ENCODE peak calls at places on chromosomes 11 and 22, in eight cellular contexts. U is adrenal gland, P is ovary, G is stomach, D is A549, T is thyroid gland, K is H54, A is right lobe of liver. N is an unnamed sample.

GRCh38 chr22:50485221-50486131 is 1.2 kb upstream of the MIOX start:
- DNase-seq in U (peak; percentile 43), P (no peak), G (peak; percentile 86), D (no peak), T (peak; percentile 89), K (no peak), A (peak; percentile 80), N (peak; percentile 53)

GRCh38 chr11:71281901-71282300 is 29.5 kb upstream of the SHANK2 start:
- DNase-seq in U (no peak), P (no peak), G (peak; percentile 24), D (no peak), T (no peak), K (no peak), A (no peak), N (no peak)

GRCh38 chr11:17314232-17314547 is 37.4 kb upstream of the NCR3LG1 start:
- DNase-seq in U (no peak), P (no peak), G (no peak), D (no peak), T (no peak), K (peak; percentile 26), A (no peak), N (no peak)

GRCh38 chr11:100445231-100445735 is 241.8 kb upstream of the ARHGAP42 start:
- DNase-seq in U (peak; percentile 30), P (no peak), G (peak; percentile 62), D (no peak), T (peak; percentile 65), K (no peak), A (no peak), N (peak; percentile 40)

GRCh38 chr11:47325271-47326041 is 27.0 kb downstream of the MYBPC3 start:
- DNase-seq in U (peak; percentile 49), P (no peak), G (peak; percentile 78), D (no peak), T (no peak), K (no peak), A (no peak), N (peak; percentile 65)

GRCh38 chr22:29816539-29816938 is 21.5 kb downstream of the ASCC2 start:
- DNase-seq in U (no peak), P (no peak), G (no peak), D (no peak), T (no peak), K (no peak), A (no peak), N (no peak)

GRCh38 chr22:42313804-42314581 is 43.5 kb upstream of the TCF20 start:
- DNase-seq in U (peak; percentile 31), P (no peak), G (peak; percentile 79), D (peak; percentile 13), T (peak; percentile 86), K (peak; percentile 55), A (peak; percentile 70), N (no peak)

GRCh38 chr11:19080579-19080993 is 20.1 kb upstream of the MRGPRX2 start:
- DNase-seq in U (peak; percentile 88), P (no peak), G (no peak), D (no peak), T (peak; percentile 85), K (no peak), A (no peak), N (no peak)

GRCh38 chr11:83836883-83837654 is 550.9 kb upstream of the CCDC90B start:
- DNase-seq in U (peak; percentile 44), P (peak; percentile 19), G (peak; percentile 45), D (peak; percentile 57), T (peak; percentile 43), K (peak; percentile 35), A (peak; percentile 58), N (peak; percentile 37)

GRCh38 chr11:100515087-100515486 is 172.0 kb upstream of the ARHGAP42 start:
- DNase-seq in U (no peak), P (no peak), G (no peak), D (no peak), T (no peak), K (no peak), A (no peak), N (no peak)

GRCh38 chr11:36449566-36450390 is 60.3 kb downstream of the TRAF6 start:
- DNase-seq in U (no peak), P (no peak), G (no peak), D (no peak), T (no peak), K (no peak), A (no peak), N (no peak)

GRCh38 chr22:23305922-23306374 is 125.6 kb downstream of the BCR start:
- DNase-seq in U (peak; percentile 79), P (peak; percentile 90), G (peak; percentile 72), D (no peak), T (peak; percentile 49), K (no peak), A (no peak), N (peak; percentile 86)

GRCh38 chr11:33664829-33665228 is 35.8 kb downstream of the C11orf91 start:
- DNase-seq in U (no peak), P (no peak), G (no peak), D (no peak), T (no peak), K (no peak), A (no peak), N (no peak)

GRCh38 chr22:17103351-17103750 is 17.8 kb downstream of the TMEM121B start:
- DNase-seq in U (no peak), P (no peak), G (no peak), D (no peak), T (no peak), K (no peak), A (no peak), N (no peak)

GRCh38 chr11:45079943-45080719 is 66.3 kb upstream of the PRDM11 start:
- DNase-seq in U (no peak), P (no peak), G (peak; percentile 35), D (no peak), T (no peak), K (no peak), A (peak; percentile 58), N (peak; percentile 53)

GRCh38 chr11:115736146-115736545 is 231.9 kb upstream of the CADM1 start:
- DNase-seq in U (no peak), P (no peak), G (no peak), D (no peak), T (peak; percentile 19), K (no peak), A (no peak), N (no peak)

GRCh38 chr11:124717786-124718634 is 21.7 kb upstream of the NRGN start:
- DNase-seq in U (no peak), P (no peak), G (no peak), D (no peak), T (peak; percentile 26), K (peak; percentile 15), A (no peak), N (peak; percentile 38)

DNA sequence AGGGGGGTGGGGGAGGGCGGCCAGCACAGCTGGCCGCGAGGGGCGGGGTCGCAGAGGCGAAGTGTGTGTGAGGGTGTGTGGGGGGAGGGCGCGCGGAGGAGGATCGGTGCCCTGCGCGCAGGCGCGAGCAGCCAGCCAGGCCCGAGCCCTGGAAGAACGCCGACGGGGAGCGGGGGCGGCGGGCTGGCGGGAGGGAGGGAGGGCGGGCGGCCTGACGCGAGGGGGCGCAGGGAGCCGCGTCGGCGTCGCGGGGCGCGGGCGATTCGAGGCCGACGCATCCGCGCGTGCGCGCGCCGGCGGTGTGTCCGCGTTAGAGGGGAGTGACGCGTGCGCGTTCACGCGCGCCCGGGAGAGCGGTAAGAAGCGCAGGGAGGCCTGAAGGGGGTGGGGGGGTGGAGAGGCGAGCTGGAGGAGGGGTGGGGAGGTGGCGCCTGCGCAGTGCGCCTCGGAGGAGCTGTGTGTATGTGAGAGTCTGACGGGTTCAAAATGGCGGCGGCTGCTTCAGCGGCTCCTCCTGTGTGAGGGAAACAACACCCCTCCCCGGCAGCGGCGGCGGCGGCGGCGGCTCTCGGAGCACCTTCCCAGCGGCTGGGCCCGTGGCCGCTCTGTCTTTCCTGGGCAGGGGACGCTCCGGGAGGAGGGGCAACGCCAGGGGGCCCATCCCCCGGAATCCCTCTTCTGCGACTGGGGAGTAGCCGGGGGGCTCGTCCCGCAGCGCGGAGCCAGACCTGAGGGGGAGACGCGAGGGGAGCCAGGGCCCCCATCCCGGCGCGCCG is at the start of gene KDM2A:
- DNase-seq in U (peak; percentile 100), P (peak; percentile 99), G (peak; percentile 99), D (peak; percentile 100), T (peak; percentile 99), K (peak; percentile 100), A (peak; percentile 100), N (peak; percentile 100)
- TF ChIP-seq POLR2A in U (peak; percentile 53), P (peak; percentile 61), G (no peak), D (peak; percentile 45), T (peak; percentile 82), K (peak; percentile 74), A (peak; percentile 50), N (peak; percentile 44)

DNA sequence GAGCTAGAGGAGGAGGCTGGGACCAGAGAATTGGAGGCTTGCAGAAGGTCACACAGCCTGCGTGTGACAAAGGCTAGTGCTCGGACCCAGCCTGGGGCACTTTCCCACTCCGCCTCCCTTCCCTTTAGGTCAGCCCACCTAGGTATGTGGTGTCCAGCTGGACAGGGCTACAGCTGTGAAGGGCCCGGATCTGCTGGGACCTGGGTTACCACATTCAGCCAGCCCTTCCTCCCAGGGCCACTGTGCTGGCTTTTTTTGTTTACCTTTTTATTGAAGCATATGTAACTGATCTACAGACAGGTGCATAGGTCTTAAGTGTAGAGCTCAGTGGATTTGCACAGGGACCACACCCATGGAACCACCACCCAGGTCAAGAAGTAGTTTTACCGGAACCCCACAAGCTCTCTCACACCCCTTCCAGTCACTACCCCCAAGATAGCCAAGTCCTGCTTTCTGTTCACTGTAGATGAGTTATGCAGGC is 8.7 kb downstream of the CAPN5 start:
- DNase-seq in U (peak; percentile 12), P (no peak), G (peak; percentile 56), D (no peak), T (no peak), K (no peak), A (no peak), N (no peak)
- TF ChIP-seq POLR2A in U (no peak), P (no peak), G (no peak), D (no peak), T (no peak), K (no peak), A (no peak), N (no peak)

GRCh38 chr11:65429069-65429681 is 6.6 kb downstream of the NEAT1 start:
- DNase-seq in U (peak; percentile 63), P (no peak), G (peak; percentile 43), D (no peak), T (peak; percentile 47), K (no peak), A (peak; percentile 48), N (no peak)
- TF ChIP-seq POLR2A in U (peak; percentile 71), P (peak; percentile 29), G (peak; percentile 58), D (peak; percentile 69), T (peak; percentile 32), K (peak; percentile 47), A (peak; percentile 24), N (peak; percentile 35)

GRCh38 chr11:121451982-121452608 is at the start of gene SORL1:
- DNase-seq in U (peak; percentile 62), P (peak; percentile 74), G (peak; percentile 78), D (peak; percentile 55), T (peak; percentile 87), K (peak; percentile 23), A (peak; percentile 89), N (peak; percentile 86)

GRCh38 chr11:121453589-121454299 is 977 bp upstream of the SORL1-AS1 start:
- DNase-seq in U (no peak), P (no peak), G (no peak), D (no peak), T (no peak), K (no peak), A (no peak), N (no peak)

GRCh38 chr11:121450424-121450823 is 1.7 kb upstream of the SORL1 start:
- DNase-seq in U (no peak), P (no peak), G (no peak), D (no peak), T (no peak), K (no peak), A (no peak), N (no peak)

GRCh38 chr11:121451178-121451981 is 734 bp upstream of the SORL1 start:
- DNase-seq in U (no peak), P (no peak), G (peak; percentile 64), D (no peak), T (peak; percentile 60), K (no peak), A (peak; percentile 77), N (no peak)

GRCh38 chr11:121452609-121453150 is at the start of gene SORL1-AS1:
- DNase-seq in U (no peak), P (no peak), G (no peak), D (peak; percentile 12), T (peak; percentile 51), K (no peak), A (no peak), N (no peak)
- TF ChIP-seq POLR2A in U (no peak), P (no peak), G (no peak), D (no peak), T (no peak), K (no peak), A (peak; percentile 56), N (no peak)

N was measured in heart left ventricle.